ENCODE peak calls at places on chromosomes 2 and 18, in eight cellular contexts. L is spleen, B is thyroid gland, V is HCT116, T is heart left ventricle, A is breast epithelium, F is transverse colon, P is adrenal gland. N is an unnamed sample. For H3K36me3, the result is how much of the 10 kb centered on the place peaks cover.

GRCh38 chr2:10161961-10162441 is 39.5 kb downstream of the RRM2 start:
- DNase-seq in L (peak), A (no peak), V (no peak), B (no peak), T (no peak), F (peak), P (no peak), N (peak)

GRCh38 chr2:8067784-8068336 is 614.0 kb upstream of the ID2 start:
- DNase-seq in P (no peak), L (no peak), F (no peak), T (no peak), V (no peak), B (no peak), A (no peak), N (no peak)

GRCh38 chr2:64455031-64455332 is 1.0 kb downstream of the LGALSL start:
- DNase-seq in B (no peak), L (no peak), F (no peak), P (no peak), T (no peak), A (no peak), V (no peak), N (no peak)

GRCh38 chr2:98731709-98732349 is 897 bp upstream of the MGAT4A start:
- DNase-seq in V (no peak), B (no peak), A (no peak), T (no peak), P (no peak), L (no peak), F (peak), N (no peak)

GRCh38 chr18:48529796-48530195 is 9.0 kb upstream of the CTIF start:
- DNase-seq in V (no peak), P (no peak), F (no peak), B (peak), T (no peak), L (no peak), A (no peak), N (no peak)

GRCh38 chr2:46632349-46632748 is 153.0 kb downstream of the TMEM247 start:
- DNase-seq in T (no peak), L (no peak), A (no peak), F (no peak), B (no peak), P (no peak), V (peak), N (no peak)

GRCh38 chr2:237333748-237334147 is 80.2 kb downstream of the COL6A3 start:
- DNase-seq in T (no peak), A (no peak), L (no peak), F (no peak), B (no peak), V (no peak), P (no peak), N (no peak)

GRCh38 chr2:179818546-179818945 is 42.9 kb downstream of the ZNF385B start:
- DNase-seq in F (no peak), V (no peak), B (no peak), A (no peak), L (no peak), P (peak), T (no peak), N (no peak)

GRCh38 chr18:21490745-21491144 is 109.8 kb downstream of the ESCO1 start:
- DNase-seq in B (peak), T (no peak), A (no peak), L (no peak), V (no peak), P (no peak), F (no peak), N (no peak)

DNA sequence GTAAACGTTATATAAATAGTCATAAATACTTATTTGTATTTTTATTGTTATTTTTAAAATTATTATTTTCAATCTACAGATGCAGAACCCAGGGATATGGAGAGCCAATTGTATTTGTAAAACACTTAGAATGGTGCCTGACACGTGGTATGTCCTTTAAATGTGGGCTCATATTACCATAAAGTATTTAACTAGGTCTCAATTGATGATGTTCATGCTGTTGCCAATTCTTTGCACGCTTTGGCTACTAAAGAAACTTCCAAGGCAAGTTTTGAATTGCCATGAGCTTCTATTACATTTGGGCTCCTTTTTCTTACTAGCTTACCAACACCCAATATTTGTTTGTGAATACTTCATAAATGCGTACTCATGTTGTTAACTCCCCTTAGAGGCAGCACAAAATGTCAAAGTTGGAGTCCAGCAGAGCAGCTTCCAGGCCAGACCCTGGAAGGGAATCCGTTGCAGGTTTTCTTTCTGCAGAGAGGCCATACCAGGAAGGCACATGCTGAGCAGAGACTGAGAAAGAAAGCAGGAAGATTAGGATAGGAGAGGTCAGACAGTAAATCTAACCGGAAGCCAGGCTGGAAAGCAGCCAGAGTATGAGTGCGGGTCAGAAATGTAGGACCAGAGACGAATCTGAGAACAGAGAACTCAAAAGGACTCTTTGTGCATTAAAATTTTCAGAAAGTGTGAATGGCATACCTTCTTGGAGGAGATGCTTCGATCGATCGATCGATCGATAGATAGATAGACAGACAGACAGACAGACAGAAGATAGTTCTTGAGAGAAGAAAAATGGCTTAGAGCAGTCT is 4.2 kb upstream of the NOSTRIN start:
- DNase-seq in P (peak), F (peak), V (no peak), B (no peak), L (no peak), A (no peak), T (no peak), N (no peak)
- TF ChIP-seq POLR2A in P (no peak), F (no peak), V (no peak), B (no peak), L (no peak), A (no peak), T (no peak), N (no peak)

DNA sequence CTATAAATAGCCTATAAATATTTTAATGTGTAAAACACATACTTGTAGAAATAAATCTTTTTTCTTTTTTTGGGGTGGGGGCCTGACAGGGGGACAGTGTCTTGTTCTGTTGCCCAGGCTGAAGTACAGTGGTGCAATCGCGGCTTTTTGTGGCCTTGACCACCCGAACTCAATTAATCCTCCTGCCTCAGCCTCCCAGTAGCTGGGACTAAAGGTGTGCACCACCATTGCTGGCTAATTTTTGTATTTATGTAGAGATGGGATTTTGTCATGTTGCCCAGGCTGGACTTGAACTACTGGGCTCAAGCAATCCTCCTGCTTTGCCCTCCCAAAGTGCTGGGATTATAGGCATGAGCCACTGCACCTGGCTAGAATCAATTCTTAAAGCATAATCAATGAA is 37.6 kb downstream of the NPC1 start:
- DNase-seq in L (no peak), B (no peak), A (no peak), V (no peak), F (no peak), P (no peak), T (no peak), N (no peak)
- H3K36me3 ChIP-seq in L (half or more), B (under half), A (under half), V (under half), F (half or more), P (half or more), T (under half), N (under half)

DNA sequence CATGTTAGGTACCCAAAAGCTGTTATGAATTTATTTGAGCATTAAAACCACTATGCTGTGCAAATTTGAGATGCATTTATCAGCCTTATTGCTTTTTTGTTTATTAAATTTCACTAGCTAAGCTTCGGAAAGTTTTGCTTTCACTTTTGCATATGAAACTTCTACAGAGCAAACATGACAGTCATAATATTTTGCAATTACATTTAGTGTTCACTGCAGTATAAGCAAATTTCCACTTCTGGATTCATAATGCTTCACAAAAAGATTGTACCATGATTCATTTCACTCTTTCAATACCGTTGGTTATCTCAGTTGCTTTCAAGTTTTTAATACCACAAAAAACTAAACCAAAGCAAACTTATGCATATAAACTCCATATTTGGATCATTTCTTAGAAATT is 228.7 kb upstream of the SLC8A1 start:
- DNase-seq in F (no peak), B (no peak), V (no peak), L (no peak), P (no peak), A (no peak), T (no peak), N (no peak)
- H3K4me3 ChIP-seq in F (no peak), B (no peak), V (no peak), L (no peak), P (peak), A (no peak), T (no peak), N (peak)

GRCh38 chr2:164620873-164621760 is at the start of gene GRB14:
- DNase-seq in L (peak), T (peak), F (peak), A (no peak), V (peak), B (peak), P (peak), N (no peak)
- TF ChIP-seq POLR2A in L (no peak), T (no peak), F (no peak), A (no peak), V (no peak), B (no peak), P (no peak), N (no peak)

GRCh38 chr2:106798826-106799552 is 87.0 kb downstream of the ST6GAL2 start:
- DNase-seq in P (no peak), A (no peak), F (no peak), L (no peak), T (no peak), B (peak), V (no peak), N (no peak)
- H3K36me3 ChIP-seq in P (under half), A (under half), F (under half), L (under half), T (under half), B (under half), V (under half), N (under half)

GRCh38 chr2:231554327-231554726 is 24.1 kb upstream of the NMUR1 start:
- DNase-seq in L (no peak), T (no peak), A (no peak), V (no peak), P (no peak), F (no peak), B (no peak), N (no peak)
- H3K4me3 ChIP-seq in L (peak), T (peak), A (no peak), V (no peak), P (peak), F (no peak), B (no peak), N (peak)